ENCODE peak calls at places on chromosomes 6 and 20, in six cellular contexts. One of them, this sample, is unnamed.

GRCh38 chr6:147738516-147739187 is 230.2 kb downstream of the SAMD5 start:
- DNase-seq in NCI-H748 treated with DMSO at 0.1 percent for 48 hours: no peak
- DNase-seq in omental fat pad: no peak
- DNase-seq in fibroblast of lung: peak
- DNase-seq in G401: no peak
- DNase-seq in NCI-H510A: no peak
- DNase-seq in this sample: peak

GRCh38 chr20:62545271-62545670 is 69.5 kb upstream of the GATA5 start:
- DNase-seq in NCI-H510A: no peak
- DNase-seq in omental fat pad: no peak
- DNase-seq in fibroblast of lung: no peak
- DNase-seq in NCI-H748 treated with DMSO at 0.1 percent for 48 hours: no peak
- DNase-seq in G401: no peak
- DNase-seq in this sample: no peak

GRCh38 chr20:36391456-36391855 is 85.3 kb downstream of the DLGAP4 start:
- DNase-seq in NCI-H748 treated with DMSO at 0.1 percent for 48 hours: no peak
- DNase-seq in NCI-H510A: no peak
- DNase-seq in fibroblast of lung: no peak
- DNase-seq in omental fat pad: no peak
- DNase-seq in G401: no peak
- DNase-seq in this sample: no peak

GRCh38 chr20:13953227-13953626 is 37.2 kb downstream of the SEL1L2 start:
- DNase-seq in omental fat pad: no peak
- DNase-seq in NCI-H748 treated with DMSO at 0.1 percent for 48 hours: no peak
- DNase-seq in fibroblast of lung: no peak
- DNase-seq in G401: no peak
- DNase-seq in NCI-H510A: no peak
- DNase-seq in this sample: no peak

GRCh38 chr6:37456126-37456525 is 23.1 kb downstream of the CMTR1 start:
- DNase-seq in NCI-H748 treated with DMSO at 0.1 percent for 48 hours: no peak
- DNase-seq in omental fat pad: no peak
- DNase-seq in NCI-H510A: no peak
- DNase-seq in G401: no peak
- DNase-seq in fibroblast of lung: peak
- DNase-seq in this sample: peak

GRCh38 chr6:1593958-1594314 is 15.8 kb upstream of the FOXC1 start:
- DNase-seq in omental fat pad: no peak
- DNase-seq in G401: no peak
- DNase-seq in NCI-H748 treated with DMSO at 0.1 percent for 48 hours: no peak
- DNase-seq in NCI-H510A: no peak
- DNase-seq in fibroblast of lung: no peak
- DNase-seq in this sample: no peak

GRCh38 chr6:14883921-14884320 is 361.9 kb upstream of the JARID2 start:
- DNase-seq in G401: no peak
- DNase-seq in fibroblast of lung: peak
- DNase-seq in omental fat pad: no peak
- DNase-seq in NCI-H510A: no peak
- DNase-seq in NCI-H748 treated with DMSO at 0.1 percent for 48 hours: no peak
- DNase-seq in this sample: peak

GRCh38 chr6:111583221-111583620 is 22.5 kb downstream of the TRAF3IP2 start:
- DNase-seq in NCI-H510A: no peak
- DNase-seq in fibroblast of lung: no peak
- DNase-seq in G401: no peak
- DNase-seq in NCI-H748 treated with DMSO at 0.1 percent for 48 hours: no peak
- DNase-seq in omental fat pad: no peak
- DNase-seq in this sample: no peak

GRCh38 chr20:2358006-2358405 is 22.7 kb upstream of the TGM6 start:
- DNase-seq in NCI-H510A: no peak
- DNase-seq in NCI-H748 treated with DMSO at 0.1 percent for 48 hours: no peak
- DNase-seq in fibroblast of lung: no peak
- DNase-seq in G401: no peak
- DNase-seq in omental fat pad: no peak
- DNase-seq in this sample: no peak

GRCh38 chr6:113854531-113855499 is 2.3 kb upstream of the MARCKS start:
- DNase-seq in fibroblast of lung: peak
- DNase-seq in G401: peak
- DNase-seq in NCI-H748 treated with DMSO at 0.1 percent for 48 hours: peak
- DNase-seq in NCI-H510A: no peak
- DNase-seq in omental fat pad: no peak
- DNase-seq in this sample: peak

GRCh38 chr6:53486679-53487078 is 58.2 kb downstream of the GCLC start:
- DNase-seq in NCI-H510A: no peak
- DNase-seq in omental fat pad: no peak
- DNase-seq in fibroblast of lung: no peak
- DNase-seq in G401: no peak
- DNase-seq in NCI-H748 treated with DMSO at 0.1 percent for 48 hours: no peak
- DNase-seq in this sample: no peak

GRCh38 chr6:27472182-27472616 is 706 bp downstream of the ZNF184 start:
- DNase-seq in NCI-H748 treated with DMSO at 0.1 percent for 48 hours: peak
- DNase-seq in NCI-H510A: peak
- DNase-seq in fibroblast of lung: peak
- DNase-seq in G401: peak
- DNase-seq in omental fat pad: peak
- DNase-seq in this sample: peak

This sample was measured in astrocyte.